ENCODE peak calls at places on chromosomes 12 and 14, in four cellular contexts. One of them, this sample, is unnamed.

GRCh38 chr12:22042981-22043669 is 2.9 kb upstream of the CMAS start:
- DNase-seq in heart right ventricle: no peak
- DNase-seq in right lobe of liver: no peak
- DNase-seq in transverse colon: no peak
- DNase-seq in this sample: no peak

GRCh38 chr14:86796221-86797074 is 1196.5 kb downstream of the GALC start:
- DNase-seq in right lobe of liver: no peak
- DNase-seq in heart right ventricle: no peak
- DNase-seq in transverse colon: no peak
- DNase-seq in this sample: no peak

GRCh38 chr14:27411021-27411420 is 813.2 kb upstream of the NOVA1 start:
- DNase-seq in right lobe of liver: no peak
- DNase-seq in transverse colon: no peak
- DNase-seq in heart right ventricle: no peak
- DNase-seq in this sample: no peak

GRCh38 chr12:50765325-50765911 is 1.5 kb downstream of the ATF1 start:
- DNase-seq in right lobe of liver: no peak
- DNase-seq in heart right ventricle: peak; percentile 41
- DNase-seq in transverse colon: peak; percentile 57
- DNase-seq in this sample: no peak

GRCh38 chr14:72847721-72848120 is 46.2 kb downstream of the DPF3 start:
- DNase-seq in right lobe of liver: no peak
- DNase-seq in transverse colon: no peak
- DNase-seq in heart right ventricle: no peak
- DNase-seq in this sample: no peak

GRCh38 chr12:46524778-46525177 is 152.2 kb upstream of the SLC38A2 start:
- DNase-seq in transverse colon: peak; percentile 75
- DNase-seq in right lobe of liver: peak; percentile 61
- DNase-seq in heart right ventricle: peak; percentile 95
- DNase-seq in this sample: peak; percentile 65

GRCh38 chr14:95431199-95432145 is 85.0 kb downstream of the SYNE3 start:
- DNase-seq in right lobe of liver: no peak
- DNase-seq in transverse colon: no peak
- DNase-seq in heart right ventricle: no peak
- DNase-seq in this sample: no peak

GRCh38 chr12:50200507-50201273 is 33.5 kb upstream of the CERS5 start:
- DNase-seq in right lobe of liver: no peak
- DNase-seq in heart right ventricle: no peak
- DNase-seq in transverse colon: no peak
- DNase-seq in this sample: no peak

GRCh38 chr12:52903855-52904508 is 894 bp downstream of the KRT8 start:
- DNase-seq in transverse colon: no peak
- DNase-seq in right lobe of liver: peak; percentile 83
- DNase-seq in heart right ventricle: peak; percentile 23
- DNase-seq in this sample: peak; percentile 59

GRCh38 chr14:53630336-53630735 is 326.3 kb downstream of the BMP4 start:
- DNase-seq in heart right ventricle: peak; percentile 16
- DNase-seq in transverse colon: no peak
- DNase-seq in right lobe of liver: no peak
- DNase-seq in this sample: no peak

GRCh38 chr12:32390572-32391219 is 8.7 kb upstream of the FGD4 start:
- DNase-seq in heart right ventricle: peak; percentile 7
- DNase-seq in transverse colon: peak; percentile 46
- DNase-seq in right lobe of liver: peak; percentile 48
- DNase-seq in this sample: peak; percentile 89

GRCh38 chr12:57583008-57583831 is 7.8 kb upstream of the PIP4K2C start:
- DNase-seq in right lobe of liver: peak; percentile 63
- DNase-seq in heart right ventricle: peak; percentile 80
- DNase-seq in transverse colon: peak; percentile 63
- DNase-seq in this sample: no peak

GRCh38 chr14:102095871-102096568 is 9.2 kb upstream of the HSP90AA1 start:
- DNase-seq in transverse colon: no peak
- DNase-seq in right lobe of liver: no peak
- DNase-seq in heart right ventricle: no peak
- DNase-seq in this sample: no peak

GRCh38 chr12:24201258-24201970 is 251.9 kb upstream of the SOX5 start:
- DNase-seq in transverse colon: no peak
- DNase-seq in right lobe of liver: no peak
- DNase-seq in heart right ventricle: no peak
- DNase-seq in this sample: no peak

GRCh38 chr14:22283000-22283399 is 306.0 kb downstream of the DAD1 start:
- DNase-seq in transverse colon: no peak
- DNase-seq in right lobe of liver: no peak
- DNase-seq in heart right ventricle: no peak
- DNase-seq in this sample: no peak

GRCh38 chr12:76542908-76543307 is 16.7 kb downstream of the OSBPL8 start:
- DNase-seq in heart right ventricle: no peak
- DNase-seq in right lobe of liver: no peak
- DNase-seq in transverse colon: no peak
- DNase-seq in this sample: no peak

GRCh38 chr12:44588651-44589050 is 287.5 kb downstream of the NELL2 start:
- DNase-seq in transverse colon: no peak
- DNase-seq in right lobe of liver: no peak
- DNase-seq in heart right ventricle: no peak
- DNase-seq in this sample: no peak

GRCh38 chr12:26088999-26089398 is 35.8 kb downstream of the BHLHE41 start:
- DNase-seq in right lobe of liver: no peak
- DNase-seq in transverse colon: no peak
- DNase-seq in heart right ventricle: no peak
- DNase-seq in this sample: no peak

GRCh38 chr14:56135668-56136067 is 17.5 kb downstream of the PELI2 start:
- DNase-seq in transverse colon: no peak
- DNase-seq in right lobe of liver: no peak
- DNase-seq in heart right ventricle: no peak
- DNase-seq in this sample: no peak

GRCh38 chr12:121278450-121279375 is 17.8 kb downstream of the CAMKK2 start:
- DNase-seq in transverse colon: no peak
- DNase-seq in right lobe of liver: no peak
- DNase-seq in heart right ventricle: peak; percentile 61
- DNase-seq in this sample: peak; percentile 77

GRCh38 chr12:67827820-67828383 is 161.3 kb upstream of the IFNG-AS1 start:
- DNase-seq in heart right ventricle: peak; percentile 40
- DNase-seq in right lobe of liver: no peak
- DNase-seq in transverse colon: peak; percentile 32
- DNase-seq in this sample: no peak

GRCh38 chr14:94026886-94027469 is 838 bp downstream of the OTUB2 start:
- DNase-seq in transverse colon: no peak
- DNase-seq in heart right ventricle: no peak
- DNase-seq in right lobe of liver: no peak
- DNase-seq in this sample: no peak

GRCh38 chr14:94164685-94165431 is 9.3 kb upstream of the PPP4R4 start:
- DNase-seq in right lobe of liver: no peak
- DNase-seq in transverse colon: no peak
- DNase-seq in heart right ventricle: no peak
- DNase-seq in this sample: no peak

GRCh38 chr14:100915582-100915981 is 12.1 kb upstream of the RTL1 start:
- DNase-seq in right lobe of liver: no peak
- DNase-seq in heart right ventricle: no peak
- DNase-seq in transverse colon: no peak
- DNase-seq in this sample: no peak

GRCh38 chr12:120249875-120250795 is 15.4 kb downstream of the PXN start:
- DNase-seq in right lobe of liver: no peak
- DNase-seq in heart right ventricle: peak; percentile 83
- DNase-seq in transverse colon: no peak
- DNase-seq in this sample: no peak

GRCh38 chr14:37819155-37820015 is 224.0 kb downstream of the TTC6 start:
- DNase-seq in transverse colon: no peak
- DNase-seq in right lobe of liver: no peak
- DNase-seq in heart right ventricle: no peak
- DNase-seq in this sample: no peak

GRCh38 chr14:36450550-36450949 is 69.5 kb downstream of the NKX2-1 start:
- DNase-seq in heart right ventricle: no peak
- DNase-seq in transverse colon: no peak
- DNase-seq in right lobe of liver: no peak
- DNase-seq in this sample: no peak

GRCh38 chr12:1517007-1517406 is 77.4 kb downstream of the FBXL14 start:
- DNase-seq in transverse colon: no peak
- DNase-seq in heart right ventricle: no peak
- DNase-seq in right lobe of liver: no peak
- DNase-seq in this sample: no peak

GRCh38 chr12:71371132-71371531 is 68.5 kb upstream of the LGR5 start:
- DNase-seq in transverse colon: no peak
- DNase-seq in right lobe of liver: no peak
- DNase-seq in heart right ventricle: no peak
- DNase-seq in this sample: no peak

GRCh38 chr12:115973066-115973465 is 304.4 kb downstream of the MED13L start:
- DNase-seq in heart right ventricle: no peak
- DNase-seq in transverse colon: no peak
- DNase-seq in right lobe of liver: no peak
- DNase-seq in this sample: no peak

GRCh38 chr14:49621114-49621881 is 699 bp downstream of the MGAT2 start:
- DNase-seq in transverse colon: peak; percentile 75
- DNase-seq in heart right ventricle: peak; percentile 78
- DNase-seq in right lobe of liver: peak; percentile 68
- DNase-seq in this sample: peak; percentile 97

GRCh38 chr14:64979336-64980074 is 7.2 kb upstream of the FNTB start:
- DNase-seq in transverse colon: no peak
- DNase-seq in right lobe of liver: no peak
- DNase-seq in heart right ventricle: no peak
- DNase-seq in this sample: no peak

GRCh38 chr12:89697256-89697655 is 11.4 kb downstream of the ATP2B1 start:
- DNase-seq in right lobe of liver: no peak
- DNase-seq in transverse colon: no peak
- DNase-seq in heart right ventricle: no peak
- DNase-seq in this sample: no peak
- H3K4me3 ChIP-seq in right lobe of liver: no peak overlapping the region
- H3K4me3 ChIP-seq in transverse colon: no peak overlapping the region
- H3K4me3 ChIP-seq in heart right ventricle: no peak overlapping the region
- H3K4me3 ChIP-seq in this sample: no peak overlapping the region

GRCh38 chr14:91119556-91120311 is 5.9 kb downstream of the DGLUCY start:
- DNase-seq in heart right ventricle: no peak
- DNase-seq in right lobe of liver: no peak
- DNase-seq in transverse colon: peak; percentile 50
- DNase-seq in this sample: no peak

GRCh38 chr14:91115986-91116385 is 2.1 kb downstream of the DGLUCY start:
- DNase-seq in right lobe of liver: no peak
- DNase-seq in transverse colon: no peak
- DNase-seq in heart right ventricle: no peak
- DNase-seq in this sample: no peak

GRCh38 chr14:91116913-91117588 is 3.2 kb downstream of the DGLUCY start:
- DNase-seq in heart right ventricle: no peak
- DNase-seq in right lobe of liver: no peak
- DNase-seq in transverse colon: no peak
- DNase-seq in this sample: no peak

GRCh38 chr14:91118511-91119068 is 4.7 kb downstream of the DGLUCY start:
- DNase-seq in right lobe of liver: no peak
- DNase-seq in heart right ventricle: no peak
- DNase-seq in transverse colon: no peak
- DNase-seq in this sample: no peak

DNA sequence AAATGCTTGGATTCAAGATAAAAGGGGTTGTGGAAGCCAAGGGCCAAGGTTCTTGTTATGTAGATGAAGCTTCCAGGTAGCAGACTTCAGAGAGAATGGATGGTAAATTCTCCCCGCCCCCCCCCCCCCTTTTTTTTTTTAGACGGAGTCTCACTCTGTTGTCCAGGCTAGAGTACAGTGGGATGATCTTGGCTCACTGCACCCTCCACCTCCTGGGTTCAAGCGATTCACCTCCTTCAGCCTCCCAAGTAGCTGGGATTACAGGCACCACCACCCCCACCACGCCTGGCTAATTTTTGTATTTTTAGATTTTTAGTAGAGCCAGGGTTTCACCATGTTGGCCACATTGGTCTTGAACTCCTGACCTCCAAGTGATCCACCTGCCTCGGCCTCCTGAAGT is 4.1 kb downstream of the DGLUCY start:
- DNase-seq in transverse colon: no peak
- DNase-seq in heart right ventricle: no peak
- DNase-seq in right lobe of liver: no peak
- DNase-seq in this sample: no peak
- H3K27ac ChIP-seq in transverse colon: no peak overlapping the region
- H3K27ac ChIP-seq in heart right ventricle: peak overlapping the region; percentile 49
- H3K27ac ChIP-seq in right lobe of liver: no peak overlapping the region
- H3K27ac ChIP-seq in this sample: no peak overlapping the region

DNA sequence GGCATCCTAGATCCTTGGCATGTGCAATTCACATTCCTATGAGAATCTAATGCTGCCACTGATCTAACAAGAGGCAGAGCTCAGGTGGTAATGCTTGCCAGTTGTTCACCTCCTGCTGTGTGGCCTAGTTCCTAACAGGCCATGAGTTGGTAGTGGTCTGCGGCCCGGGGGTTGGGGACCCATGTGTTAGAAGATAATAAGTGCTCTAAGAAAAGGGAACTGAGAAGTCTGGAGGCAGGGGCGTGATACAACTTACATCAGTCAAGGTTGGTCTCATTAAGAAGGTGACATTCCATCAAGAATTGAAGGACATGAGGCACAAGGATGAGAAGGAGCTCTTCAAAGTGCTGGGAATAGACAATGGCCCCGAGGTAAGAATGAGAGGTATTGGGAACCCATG is 49.3 kb downstream of the OVCH1 start:
- DNase-seq in heart right ventricle: no peak
- DNase-seq in right lobe of liver: no peak
- DNase-seq in transverse colon: no peak
- DNase-seq in this sample: no peak
- H3K4me3 ChIP-seq in heart right ventricle: no peak overlapping the region
- H3K4me3 ChIP-seq in right lobe of liver: no peak overlapping the region
- H3K4me3 ChIP-seq in transverse colon: no peak overlapping the region
- H3K4me3 ChIP-seq in this sample: no peak overlapping the region

GRCh38 chr12:131378861-131379665 is 331.8 kb upstream of the SFSWAP start:
- DNase-seq in right lobe of liver: no peak
- DNase-seq in heart right ventricle: no peak
- DNase-seq in transverse colon: no peak
- DNase-seq in this sample: no peak

GRCh38 chr12:131379758-131380157 is 331.1 kb upstream of the SFSWAP start:
- DNase-seq in transverse colon: no peak
- DNase-seq in heart right ventricle: no peak
- DNase-seq in right lobe of liver: no peak
- DNase-seq in this sample: no peak

GRCh38 chr12:131380961-131381705 is 329.8 kb upstream of the SFSWAP start:
- DNase-seq in heart right ventricle: no peak
- DNase-seq in transverse colon: no peak
- DNase-seq in right lobe of liver: no peak
- DNase-seq in this sample: no peak

GRCh38 chr12:131381716-131382430 is 329.0 kb upstream of the SFSWAP start:
- DNase-seq in heart right ventricle: no peak
- DNase-seq in transverse colon: no peak
- DNase-seq in right lobe of liver: no peak
- DNase-seq in this sample: no peak

GRCh38 chr12:131380220-131380957 is 330.5 kb upstream of the SFSWAP start:
- DNase-seq in right lobe of liver: no peak
- DNase-seq in transverse colon: no peak
- DNase-seq in heart right ventricle: no peak
- DNase-seq in this sample: no peak
- H3K27ac ChIP-seq in right lobe of liver: no peak overlapping the region
- H3K27ac ChIP-seq in transverse colon: no peak overlapping the region
- H3K27ac ChIP-seq in heart right ventricle: no peak overlapping the region
- H3K27ac ChIP-seq in this sample: no peak overlapping the region

This sample was measured in left lung.